ENCODE peak calls at places on chromosomes 4 and X, in five cellular contexts. T is psoas muscle, J is left ventricle myocardium inferior, X is ovary, M is vagina. Q is an unnamed sample.

GRCh38 chr4:104064650-104065577 is 345.1 kb upstream of the TACR3 start:
- DNase-seq in M (no peak), X (peak; percentile 26), T (no peak), J (peak; percentile 15), Q (peak; percentile 30)

GRCh38 chr4:10670346-10670745 is 14.2 kb downstream of the CLNK start:
- DNase-seq in T (no peak), X (no peak), M (no peak), J (no peak), Q (no peak)

GRCh38 chr4:137700072-137700471 is 167.8 kb upstream of the PCDH18 start:
- DNase-seq in X (no peak), M (no peak), J (no peak), T (no peak), Q (no peak)

GRCh38 chr4:141899541-141899940 is 263.2 kb downstream of the IL15 start:
- DNase-seq in J (no peak), X (no peak), M (no peak), T (no peak), Q (no peak)

GRCh38 chr4:90220453-90220852 is 93.3 kb downstream of the CCSER1 start:
- DNase-seq in J (no peak), M (no peak), X (no peak), T (no peak), Q (no peak)

GRCh38 chrX:18146954-18147353 is 73.7 kb downstream of the BEND2 start:
- DNase-seq in T (no peak), M (no peak), J (no peak), X (no peak), Q (no peak)

GRCh38 chr4:187183826-187184225 is 460.2 kb upstream of the FAT1 start:
- DNase-seq in J (no peak), T (no peak), X (no peak), M (no peak), Q (no peak)

GRCh38 chr4:88960576-88960975 is 96.4 kb downstream of the FAM13A start:
- DNase-seq in J (no peak), M (no peak), X (no peak), T (no peak), Q (no peak)

GRCh38 chr4:129641179-129641578 is 545.2 kb downstream of the C4orf33 start:
- DNase-seq in J (peak; percentile 20), T (peak; percentile 14), X (no peak), M (no peak), Q (peak; percentile 50)

GRCh38 chrX:65528705-65529340 is 5.8 kb downstream of the LAS1L start:
- DNase-seq in X (peak; percentile 65), M (no peak), T (peak; percentile 36), J (no peak), Q (peak; percentile 38)

GRCh38 chr4:145782756-145783155 is 102.8 kb downstream of the C4orf51 start:
- DNase-seq in T (no peak), X (no peak), M (no peak), J (no peak), Q (no peak)

GRCh38 chr4:7812921-7813320 is 126.7 kb downstream of the AFAP1 start:
- DNase-seq in X (no peak), T (no peak), M (no peak), J (no peak), Q (no peak)

GRCh38 chr4:15427126-15427525 is 707 bp upstream of the C1QTNF7 start:
- DNase-seq in M (no peak), X (no peak), J (no peak), T (no peak), Q (no peak)

GRCh38 chr4:7979652-7979968 is 39.9 kb upstream of the AFAP1 start:
- DNase-seq in T (no peak), M (no peak), J (no peak), X (no peak), Q (no peak)

GRCh38 chr4:113316879-113317278 is 267.4 kb downstream of the ANK2 start:
- DNase-seq in X (no peak), M (no peak), T (no peak), J (no peak), Q (no peak)

GRCh38 chr4:8182858-8183725 is 16.0 kb upstream of the SH3TC1 start:
- DNase-seq in T (peak; percentile 87), J (peak; percentile 91), M (no peak), X (peak; percentile 80), Q (peak; percentile 83)

GRCh38 chr4:118741456-118741855 is 56.3 kb downstream of the METTL14 start:
- DNase-seq in T (no peak), J (no peak), M (no peak), X (no peak), Q (no peak)

GRCh38 chr4:162803378-162803777 is 363.3 kb downstream of the NAF1 start:
- DNase-seq in T (no peak), M (no peak), X (no peak), J (no peak), Q (no peak)

GRCh38 chr4:77728420-77728819 is 90.7 kb downstream of the CNOT6L start:
- DNase-seq in T (no peak), X (no peak), J (no peak), M (no peak), Q (no peak)

GRCh38 chr4:2393353-2394270 is 24.8 kb downstream of the ZFYVE28 start:
- DNase-seq in M (no peak), T (no peak), J (no peak), X (no peak), Q (no peak)

GRCh38 chr4:113059783-113060182 is 10.3 kb downstream of the ANK2 start:
- DNase-seq in T (no peak), J (no peak), M (no peak), X (no peak), Q (no peak)

GRCh38 chr4:183765121-183765990 is 106.3 kb downstream of the TRAPPC11 start:
- DNase-seq in X (no peak), J (peak; percentile 52), T (no peak), M (no peak), Q (no peak)

GRCh38 chr4:183770900-183771299 is 111.8 kb downstream of the TRAPPC11 start:
- DNase-seq in X (no peak), J (no peak), T (no peak), M (no peak), Q (no peak)

GRCh38 chr4:183760326-183760725 is 101.2 kb downstream of the TRAPPC11 start:
- DNase-seq in J (no peak), X (no peak), T (no peak), M (no peak), Q (no peak)

GRCh38 chr4:183763990-183764754 is 105.1 kb downstream of the TRAPPC11 start:
- DNase-seq in T (no peak), J (peak; percentile 51), X (no peak), M (no peak), Q (no peak)

GRCh38 chr4:183766140-183766539 is 107.0 kb downstream of the TRAPPC11 start:
- DNase-seq in T (no peak), X (no peak), J (no peak), M (no peak), Q (no peak)
- H3K4me1 ChIP-seq in T (no peaks in the 10 kb centered on the region), X (no peaks in the 10 kb centered on the region), J (peaks cover 18% of the 10 kb centered on the region), M (peaks cover 8% of the 10 kb centered on the region), Q (peaks cover 2% of the 10 kb centered on the region)

GRCh38 chr4:110211770-110212061 is 13.3 kb upstream of the ELOVL6 start:
- DNase-seq in T (no peak), M (no peak), J (no peak), X (no peak), Q (no peak)
- H3K27ac ChIP-seq in T (no peak overlapping the region), M (no peak overlapping the region), J (no peak overlapping the region), X (no peak overlapping the region), Q (no peak overlapping the region)

DNA sequence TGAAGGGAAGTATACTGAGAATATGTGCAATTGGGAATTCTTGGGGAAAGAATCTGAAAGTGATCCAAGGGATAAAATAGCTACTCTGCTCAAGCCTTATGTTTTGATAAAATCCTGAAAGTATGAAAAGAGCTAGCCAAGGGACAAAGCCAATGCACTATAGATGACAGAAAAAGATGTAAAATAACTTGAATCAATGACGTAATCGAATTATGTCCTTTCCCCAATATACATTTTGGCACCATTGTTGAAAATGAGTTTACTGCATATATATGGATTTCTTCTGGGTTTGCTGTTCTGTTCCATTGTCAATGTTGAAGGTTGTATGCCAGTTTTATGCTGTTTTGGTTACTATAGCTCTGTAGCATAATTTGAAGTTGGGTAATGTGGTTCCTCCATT is 407.3 kb downstream of the DCAF12L2 start:
- DNase-seq in J (no peak), X (no peak), M (no peak), T (no peak), Q (no peak)
- H3K4me3 ChIP-seq in J (peak overlapping the region; percentile 36), X (no peak overlapping the region), M (no peak overlapping the region), T (no peak overlapping the region), Q (no peak overlapping the region)

GRCh38 chr4:22678851-22679517 is 13.8 kb upstream of the GBA3 start:
- DNase-seq in M (no peak), X (no peak), J (no peak), T (no peak), Q (no peak)
- H3K4me1 ChIP-seq in M (peaks cover 7% of the 10 kb centered on the region), X (no peaks in the 10 kb centered on the region), J (no peaks in the 10 kb centered on the region), T (no peaks in the 10 kb centered on the region), Q (no peaks in the 10 kb centered on the region)

GRCh38 chr4:54930226-54930625 is 195.2 kb downstream of the KDR start:
- DNase-seq in X (no peak), M (no peak), J (no peak), T (no peak), Q (no peak)
- H3K27ac ChIP-seq in X (no peak overlapping the region), M (no peak overlapping the region), J (peak overlapping the region; percentile 77), T (peak overlapping the region; percentile 33), Q (peak overlapping the region; percentile 39)

DNA sequence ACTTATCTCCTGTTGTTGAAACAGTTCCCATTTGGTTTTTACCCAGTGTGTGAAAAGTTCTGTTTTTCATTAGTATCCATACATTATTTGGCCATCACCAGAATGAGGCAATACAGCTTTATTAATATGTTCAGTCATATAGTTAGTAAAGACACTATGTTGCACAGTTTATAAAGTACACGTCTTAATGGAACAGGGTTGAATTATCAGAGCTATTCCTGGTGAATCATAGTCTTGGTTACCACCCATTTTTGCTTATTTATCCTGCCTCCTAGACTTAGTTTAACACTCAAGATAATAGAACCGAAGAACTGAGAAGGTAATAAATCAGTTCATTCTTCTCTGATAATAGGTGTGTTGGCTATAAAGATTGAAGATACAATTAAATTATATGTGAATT is 321.8 kb downstream of the TENM3 start:
- DNase-seq in T (no peak), X (no peak), J (no peak), M (no peak), Q (no peak)
- H3K4me3 ChIP-seq in T (no peak overlapping the region), X (no peak overlapping the region), J (no peak overlapping the region), M (no peak overlapping the region), Q (no peak overlapping the region)

GRCh38 chr4:74630551-74630950 is 163.8 kb downstream of the BTC start:
- DNase-seq in M (no peak), X (no peak), J (no peak), T (no peak), Q (no peak)
- H3K4me1 ChIP-seq in M (peaks cover 12% of the 10 kb centered on the region), X (no peaks in the 10 kb centered on the region), J (no peaks in the 10 kb centered on the region), T (no peaks in the 10 kb centered on the region), Q (peaks cover 1% of the 10 kb centered on the region)

Q was measured in lung.